ENCODE peak calls at places on chromosomes 13 and 19, in eight cellular contexts. One of them, this sample, is unnamed.

GRCh38 chr13:34026308-34026707 is 208.4 kb downstream of the RFC3 start:
- DNase-seq in GM06990: no peak
- DNase-seq in adrenal gland: no peak
- DNase-seq in cardiac muscle cell: no peak
- DNase-seq in HepG2: no peak
- DNase-seq in bronchial epithelial cell: no peak
- DNase-seq in transverse colon: no peak
- DNase-seq in Panc1: no peak
- DNase-seq in this sample: no peak

GRCh38 chr13:39397866-39398265 is 205.1 kb downstream of the LHFPL6 start:
- DNase-seq in bronchial epithelial cell: no peak
- DNase-seq in cardiac muscle cell: no peak
- DNase-seq in adrenal gland: no peak
- DNase-seq in transverse colon: no peak
- DNase-seq in Panc1: no peak
- DNase-seq in HepG2: no peak
- DNase-seq in GM06990: no peak
- DNase-seq in this sample: no peak

GRCh38 chr19:35363001-35363590 is 4.8 kb downstream of the FFAR3 start:
- DNase-seq in transverse colon: no peak
- DNase-seq in bronchial epithelial cell: no peak
- DNase-seq in GM06990: no peak
- DNase-seq in Panc1: no peak
- DNase-seq in adrenal gland: no peak
- DNase-seq in HepG2: no peak
- DNase-seq in cardiac muscle cell: no peak
- DNase-seq in this sample: no peak

GRCh38 chr19:30936276-30936675 is 413.0 kb downstream of the TSHZ3 start:
- DNase-seq in Panc1: no peak
- DNase-seq in transverse colon: no peak
- DNase-seq in adrenal gland: no peak
- DNase-seq in HepG2: no peak
- DNase-seq in cardiac muscle cell: no peak
- DNase-seq in GM06990: no peak
- DNase-seq in bronchial epithelial cell: no peak
- DNase-seq in this sample: no peak

GRCh38 chr19:43455321-43456113 is 9.9 kb downstream of the LYPD3 start:
- DNase-seq in HepG2: no peak
- DNase-seq in adrenal gland: no peak
- DNase-seq in transverse colon: no peak
- DNase-seq in bronchial epithelial cell: peak
- DNase-seq in GM06990: no peak
- DNase-seq in cardiac muscle cell: no peak
- DNase-seq in Panc1: no peak
- DNase-seq in this sample: no peak

GRCh38 chr19:3102239-3103140 is 8.3 kb downstream of the GNA11 start:
- DNase-seq in bronchial epithelial cell: no peak
- DNase-seq in adrenal gland: no peak
- DNase-seq in Panc1: no peak
- DNase-seq in GM06990: peak
- DNase-seq in transverse colon: no peak
- DNase-seq in cardiac muscle cell: no peak
- DNase-seq in HepG2: no peak
- DNase-seq in this sample: peak

GRCh38 chr13:27011661-27012060 is 159.9 kb downstream of the USP12 start:
- DNase-seq in Panc1: no peak
- DNase-seq in adrenal gland: no peak
- DNase-seq in GM06990: no peak
- DNase-seq in HepG2: no peak
- DNase-seq in transverse colon: no peak
- DNase-seq in cardiac muscle cell: no peak
- DNase-seq in bronchial epithelial cell: no peak
- DNase-seq in this sample: no peak

GRCh38 chr19:48637449-48637947 is 319 bp upstream of the DBP start:
- DNase-seq in bronchial epithelial cell: peak
- DNase-seq in transverse colon: peak
- DNase-seq in adrenal gland: peak
- DNase-seq in HepG2: peak
- DNase-seq in cardiac muscle cell: peak
- DNase-seq in GM06990: peak
- DNase-seq in Panc1: peak
- DNase-seq in this sample: peak

GRCh38 chr13:35672611-35673010 is 196.1 kb upstream of the MAB21L1 start:
- DNase-seq in bronchial epithelial cell: no peak
- DNase-seq in Panc1: no peak
- DNase-seq in GM06990: no peak
- DNase-seq in HepG2: no peak
- DNase-seq in transverse colon: no peak
- DNase-seq in adrenal gland: no peak
- DNase-seq in cardiac muscle cell: no peak
- DNase-seq in this sample: peak

GRCh38 chr13:70173236-70173959 is 65.1 kb upstream of the KLHL1 start:
- DNase-seq in transverse colon: no peak
- DNase-seq in cardiac muscle cell: no peak
- DNase-seq in Panc1: no peak
- DNase-seq in HepG2: no peak
- DNase-seq in bronchial epithelial cell: no peak
- DNase-seq in adrenal gland: no peak
- DNase-seq in GM06990: no peak
- DNase-seq in this sample: no peak

GRCh38 chr19:45117167-45117594 is 24.2 kb downstream of the PPP1R37 start:
- DNase-seq in GM06990: peak
- DNase-seq in Panc1: no peak
- DNase-seq in adrenal gland: no peak
- DNase-seq in bronchial epithelial cell: no peak
- DNase-seq in cardiac muscle cell: peak
- DNase-seq in HepG2: no peak
- DNase-seq in transverse colon: peak
- DNase-seq in this sample: no peak

GRCh38 chr19:16737909-16738308 is 18.3 kb downstream of the NWD1 start:
- DNase-seq in transverse colon: no peak
- DNase-seq in Panc1: no peak
- DNase-seq in adrenal gland: no peak
- DNase-seq in GM06990: no peak
- DNase-seq in bronchial epithelial cell: peak
- DNase-seq in HepG2: peak
- DNase-seq in cardiac muscle cell: no peak
- DNase-seq in this sample: no peak

GRCh38 chr13:60721063-60721462 is 324.0 kb downstream of the TDRD3 start:
- DNase-seq in adrenal gland: no peak
- DNase-seq in cardiac muscle cell: no peak
- DNase-seq in transverse colon: no peak
- DNase-seq in bronchial epithelial cell: no peak
- DNase-seq in Panc1: no peak
- DNase-seq in GM06990: no peak
- DNase-seq in HepG2: no peak
- DNase-seq in this sample: no peak

GRCh38 chr19:24159707-24160106 is 72.7 kb downstream of the ZNF254 start:
- DNase-seq in adrenal gland: no peak
- DNase-seq in bronchial epithelial cell: peak
- DNase-seq in Panc1: no peak
- DNase-seq in cardiac muscle cell: no peak
- DNase-seq in GM06990: no peak
- DNase-seq in HepG2: peak
- DNase-seq in transverse colon: no peak
- DNase-seq in this sample: no peak

GRCh38 chr19:12970070-12970820 is 869 bp downstream of the DAND5 start:
- DNase-seq in HepG2: no peak
- DNase-seq in transverse colon: no peak
- DNase-seq in GM06990: no peak
- DNase-seq in Panc1: no peak
- DNase-seq in adrenal gland: no peak
- DNase-seq in cardiac muscle cell: no peak
- DNase-seq in bronchial epithelial cell: no peak
- DNase-seq in this sample: no peak

GRCh38 chr19:14476663-14477401 is 1.7 kb upstream of the PTGER1 start:
- DNase-seq in HepG2: no peak
- DNase-seq in cardiac muscle cell: peak
- DNase-seq in adrenal gland: no peak
- DNase-seq in GM06990: no peak
- DNase-seq in bronchial epithelial cell: peak
- DNase-seq in Panc1: no peak
- DNase-seq in transverse colon: peak
- DNase-seq in this sample: no peak

GRCh38 chr19:49940482-49940791 is 11.1 kb upstream of the NUP62 start:
- DNase-seq in bronchial epithelial cell: no peak
- DNase-seq in Panc1: no peak
- DNase-seq in transverse colon: no peak
- DNase-seq in GM06990: no peak
- DNase-seq in cardiac muscle cell: no peak
- DNase-seq in adrenal gland: no peak
- DNase-seq in HepG2: no peak
- DNase-seq in this sample: no peak

DNA sequence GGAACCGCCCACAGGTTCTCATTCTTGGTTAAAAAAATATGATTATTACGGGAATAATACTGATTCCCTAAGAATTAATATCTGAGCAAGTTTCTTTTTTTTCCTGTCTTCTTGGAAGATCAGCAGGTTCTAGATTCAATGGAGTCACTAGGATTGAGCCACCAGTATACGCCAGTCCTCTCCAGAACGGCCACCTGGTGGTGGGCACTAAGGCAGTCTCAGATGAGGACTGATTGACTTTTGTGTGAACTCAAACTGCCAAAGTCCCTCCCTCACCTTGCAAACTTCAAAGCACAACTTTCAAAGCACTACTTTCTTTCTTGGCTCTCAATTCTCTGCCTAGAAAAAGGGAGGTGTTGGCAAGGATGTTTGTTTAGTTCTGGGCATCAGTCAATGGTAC is 33.3 kb upstream of the ALOX5AP start:
- DNase-seq in HepG2: no peak
- DNase-seq in GM06990: no peak
- DNase-seq in transverse colon: no peak
- DNase-seq in cardiac muscle cell: no peak
- DNase-seq in adrenal gland: no peak
- DNase-seq in Panc1: no peak
- DNase-seq in bronchial epithelial cell: no peak
- DNase-seq in this sample: no peak
- TF ChIP-seq CTCF in HepG2: no peak
- TF ChIP-seq CTCF in GM06990: no peak
- TF ChIP-seq CTCF in transverse colon: no peak
- TF ChIP-seq CTCF in cardiac muscle cell: no peak
- TF ChIP-seq CTCF in adrenal gland: no peak
- TF ChIP-seq CTCF in Panc1: peak
- TF ChIP-seq CTCF in bronchial epithelial cell: no peak
- TF ChIP-seq CTCF in this sample: peak

DNA sequence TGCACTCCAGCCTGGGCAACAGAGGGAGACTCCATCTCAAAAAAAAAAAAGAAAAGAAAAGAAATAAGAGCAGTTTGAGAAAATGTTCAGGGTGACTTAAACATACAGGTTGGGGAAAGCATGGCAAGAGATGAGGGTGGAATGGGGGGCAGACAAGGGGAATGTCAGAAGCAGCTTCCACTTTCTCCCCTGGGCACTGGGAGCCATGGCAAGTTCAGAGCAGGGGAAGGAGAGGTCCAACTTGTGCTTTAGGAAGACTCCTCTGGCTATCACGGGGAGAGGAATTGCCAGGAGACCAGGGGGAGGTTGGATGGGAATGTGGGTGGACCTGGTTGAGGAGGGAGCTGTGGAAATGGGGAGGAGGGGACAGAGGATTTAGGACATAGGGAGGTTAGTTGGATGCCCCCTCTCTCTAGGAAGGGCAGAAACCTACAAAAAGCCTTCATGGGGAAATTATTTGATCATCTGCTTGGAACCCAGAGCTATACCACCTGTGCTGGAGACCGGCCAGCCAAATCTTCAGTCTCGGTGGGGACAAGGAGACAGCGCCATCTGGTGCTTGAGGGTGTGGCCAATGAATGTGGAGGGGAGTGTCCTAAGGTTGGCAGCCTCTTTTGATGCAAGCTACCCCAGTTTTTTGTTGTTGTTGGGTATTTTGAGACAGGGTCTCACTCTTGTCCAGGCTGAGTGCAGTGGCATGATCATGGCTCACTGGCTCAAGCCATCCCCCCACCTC is 7.3 kb upstream of the STRN4 start:
- DNase-seq in Panc1: no peak
- DNase-seq in adrenal gland: peak
- DNase-seq in cardiac muscle cell: peak
- DNase-seq in bronchial epithelial cell: peak
- DNase-seq in HepG2: peak
- DNase-seq in GM06990: peak
- DNase-seq in transverse colon: peak
- DNase-seq in this sample: no peak
- TF ChIP-seq CTCF in Panc1: peak
- TF ChIP-seq CTCF in adrenal gland: peak
- TF ChIP-seq CTCF in cardiac muscle cell: peak
- TF ChIP-seq CTCF in bronchial epithelial cell: peak
- TF ChIP-seq CTCF in HepG2: peak
- TF ChIP-seq CTCF in GM06990: peak
- TF ChIP-seq CTCF in transverse colon: peak
- TF ChIP-seq CTCF in this sample: peak

DNA sequence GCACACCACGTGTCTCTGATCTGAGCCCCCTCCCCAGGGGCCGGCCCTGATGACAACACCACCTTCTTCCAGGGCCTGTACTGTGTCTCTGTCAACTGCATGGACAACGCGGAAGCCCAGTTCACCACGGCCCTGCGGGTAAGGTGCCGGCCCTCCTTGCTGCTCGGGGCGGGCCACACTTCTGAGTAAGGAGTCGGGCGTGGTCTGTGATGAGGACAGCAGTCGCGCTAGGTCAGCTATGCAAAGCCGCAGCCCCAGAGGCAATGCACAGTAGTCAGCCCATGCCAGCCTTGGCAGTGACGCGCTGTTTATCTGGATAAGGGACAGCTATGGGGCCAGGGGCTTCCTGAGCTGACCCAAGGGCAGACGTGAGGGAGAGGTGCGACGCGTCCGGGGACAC is 24.6 kb downstream of the MAU2 start:
- DNase-seq in transverse colon: no peak
- DNase-seq in HepG2: no peak
- DNase-seq in cardiac muscle cell: no peak
- DNase-seq in adrenal gland: no peak
- DNase-seq in GM06990: no peak
- DNase-seq in bronchial epithelial cell: no peak
- DNase-seq in Panc1: no peak
- DNase-seq in this sample: no peak
- TF ChIP-seq CTCF in transverse colon: no peak
- TF ChIP-seq CTCF in HepG2: no peak
- TF ChIP-seq CTCF in cardiac muscle cell: no peak
- TF ChIP-seq CTCF in adrenal gland: no peak
- TF ChIP-seq CTCF in GM06990: no peak
- TF ChIP-seq CTCF in bronchial epithelial cell: no peak
- TF ChIP-seq CTCF in Panc1: no peak
- TF ChIP-seq CTCF in this sample: no peak

GRCh38 chr19:10872551-10873107 is 1.3 kb downstream of the CARM1 start:
- DNase-seq in cardiac muscle cell: no peak
- DNase-seq in transverse colon: no peak
- DNase-seq in HepG2: no peak
- DNase-seq in bronchial epithelial cell: no peak
- DNase-seq in GM06990: no peak
- DNase-seq in adrenal gland: no peak
- DNase-seq in Panc1: no peak
- DNase-seq in this sample: no peak
- TF ChIP-seq CTCF in cardiac muscle cell: no peak
- TF ChIP-seq CTCF in transverse colon: no peak
- TF ChIP-seq CTCF in HepG2: no peak
- TF ChIP-seq CTCF in bronchial epithelial cell: no peak
- TF ChIP-seq CTCF in GM06990: no peak
- TF ChIP-seq CTCF in adrenal gland: no peak
- TF ChIP-seq CTCF in Panc1: no peak
- TF ChIP-seq CTCF in this sample: no peak

This sample was measured in D721Med.